ENCODE peak calls at places on chromosome 20, in five cellular contexts. One of them, this sample, is unnamed.

GRCh38 chr20:50112512-50113419 is at the start of gene UBE2V1:
- DNase-seq in colonic mucosa: peak; percentile 93
- DNase-seq in stimulated activated CD8-positive, alpha-beta memory T cell treated with anti-CD3 and anti-CD28 coated beads, Interleukin-7, amount 100 ng/mL, for 1 hour: peak; percentile 77
- DNase-seq in T-cell: peak; percentile 85
- DNase-seq in activated T-cell treated with anti-CD3 and anti-CD28 coated beads for 48 hours: peak; percentile 85
- DNase-seq in this sample: peak; percentile 88

GRCh38 chr20:63312268-63312667 is 19.3 kb downstream of the COL20A1 start:
- DNase-seq in stimulated activated CD8-positive, alpha-beta memory T cell treated with anti-CD3 and anti-CD28 coated beads, Interleukin-7, amount 100 ng/mL, for 1 hour: no peak
- DNase-seq in colonic mucosa: no peak
- DNase-seq in activated T-cell treated with anti-CD3 and anti-CD28 coated beads for 48 hours: no peak
- DNase-seq in T-cell: no peak
- DNase-seq in this sample: no peak

GRCh38 chr20:2402271-2402980 is 21.7 kb downstream of the TGM6 start:
- DNase-seq in stimulated activated CD8-positive, alpha-beta memory T cell treated with anti-CD3 and anti-CD28 coated beads, Interleukin-7, amount 100 ng/mL, for 1 hour: no peak
- DNase-seq in activated T-cell treated with anti-CD3 and anti-CD28 coated beads for 48 hours: no peak
- DNase-seq in T-cell: no peak
- DNase-seq in colonic mucosa: no peak
- DNase-seq in this sample: no peak

GRCh38 chr20:62361799-62362589 is 5.1 kb downstream of the LAMA5 start:
- DNase-seq in stimulated activated CD8-positive, alpha-beta memory T cell treated with anti-CD3 and anti-CD28 coated beads, Interleukin-7, amount 100 ng/mL, for 1 hour: no peak
- DNase-seq in colonic mucosa: no peak
- DNase-seq in activated T-cell treated with anti-CD3 and anti-CD28 coated beads for 48 hours: no peak
- DNase-seq in T-cell: no peak
- DNase-seq in this sample: no peak

GRCh38 chr20:35637266-35637665 is 21.6 kb downstream of the SPAG4 start:
- DNase-seq in activated T-cell treated with anti-CD3 and anti-CD28 coated beads for 48 hours: no peak
- DNase-seq in T-cell: no peak
- DNase-seq in colonic mucosa: no peak
- DNase-seq in stimulated activated CD8-positive, alpha-beta memory T cell treated with anti-CD3 and anti-CD28 coated beads, Interleukin-7, amount 100 ng/mL, for 1 hour: no peak
- DNase-seq in this sample: no peak

GRCh38 chr20:59830107-59831023 is 103.1 kb downstream of the SYCP2 start:
- DNase-seq in activated T-cell treated with anti-CD3 and anti-CD28 coated beads for 48 hours: no peak
- DNase-seq in T-cell: no peak
- DNase-seq in stimulated activated CD8-positive, alpha-beta memory T cell treated with anti-CD3 and anti-CD28 coated beads, Interleukin-7, amount 100 ng/mL, for 1 hour: no peak
- DNase-seq in colonic mucosa: peak; percentile 13
- DNase-seq in this sample: no peak

GRCh38 chr20:10761232-10761631 is 87.4 kb upstream of the JAG1 start:
- DNase-seq in activated T-cell treated with anti-CD3 and anti-CD28 coated beads for 48 hours: no peak
- DNase-seq in T-cell: no peak
- DNase-seq in stimulated activated CD8-positive, alpha-beta memory T cell treated with anti-CD3 and anti-CD28 coated beads, Interleukin-7, amount 100 ng/mL, for 1 hour: no peak
- DNase-seq in colonic mucosa: no peak
- DNase-seq in this sample: no peak

GRCh38 chr20:21508230-21509078 is 5.4 kb downstream of the NKX2-2 start:
- DNase-seq in stimulated activated CD8-positive, alpha-beta memory T cell treated with anti-CD3 and anti-CD28 coated beads, Interleukin-7, amount 100 ng/mL, for 1 hour: no peak
- DNase-seq in T-cell: no peak
- DNase-seq in activated T-cell treated with anti-CD3 and anti-CD28 coated beads for 48 hours: no peak
- DNase-seq in colonic mucosa: no peak
- DNase-seq in this sample: no peak

GRCh38 chr20:10665791-10666190 is 8.0 kb downstream of the JAG1 start:
- DNase-seq in activated T-cell treated with anti-CD3 and anti-CD28 coated beads for 48 hours: no peak
- DNase-seq in colonic mucosa: no peak
- DNase-seq in T-cell: no peak
- DNase-seq in stimulated activated CD8-positive, alpha-beta memory T cell treated with anti-CD3 and anti-CD28 coated beads, Interleukin-7, amount 100 ng/mL, for 1 hour: no peak
- DNase-seq in this sample: no peak

This sample was measured in CD4-positive, CD25-positive, alpha-beta regulatory T cell.